ENCODE peak calls at places on chromosomes 2 and 18, in five cellular contexts. S is fibroblast of pulmonary artery, E is IMR-90, Y is upper lobe of right lung, P is left lung. Z is an unnamed sample.
A peak's percentile ranks its signal among the peaks of the same experiment; 100 is the strongest.

GRCh38 chr2:191721331-191721730 is 43.4 kb downstream of the NABP1 start:
- DNase-seq in S (no peak), E (no peak), Y (no peak), P (no peak), Z (no peak)

GRCh38 chr2:105055613-105056012 is 17.7 kb downstream of the MRPS9 start:
- DNase-seq in S (peak; percentile 63), E (no peak), Y (no peak), P (no peak), Z (no peak)

GRCh38 chr2:241878007-241878970 is 8.8 kb downstream of the RTP5 start:
- DNase-seq in S (peak; percentile 76), E (peak; percentile 54), Y (peak; percentile 83), P (no peak), Z (peak; percentile 83)

GRCh38 chr2:232422051-232422450 is 15.4 kb downstream of the ALPG start:
- DNase-seq in S (no peak), E (no peak), Y (peak; percentile 38), P (no peak), Z (no peak)

GRCh38 chr2:222353998-222354397 is 55.2 kb upstream of the PAX3 start:
- DNase-seq in S (no peak), E (no peak), Y (no peak), P (no peak), Z (no peak)

GRCh38 chr2:76867854-76868253 is 654.3 kb downstream of the LRRTM4 start:
- DNase-seq in S (peak; percentile 88), E (peak; percentile 76), Y (no peak), P (no peak), Z (no peak)

GRCh38 chr2:104872866-104873688 is 19.2 kb downstream of the POU3F3 start:
- DNase-seq in S (peak; percentile 66), E (peak; percentile 37), Y (peak; percentile 80), P (peak; percentile 61), Z (peak; percentile 67)

GRCh38 chr2:206423147-206423546 is 20.2 kb upstream of the ADAM23 start:
- DNase-seq in S (peak; percentile 49), E (no peak), Y (no peak), P (no peak), Z (no peak)

GRCh38 chr2:67666386-67667053 is 269.4 kb downstream of the ETAA1 start:
- DNase-seq in S (no peak), E (peak; percentile 15), Y (no peak), P (no peak), Z (no peak)

GRCh38 chr2:236535024-236535423 is 34.6 kb upstream of the ACKR3 start:
- DNase-seq in S (peak; percentile 35), E (peak; percentile 8), Y (no peak), P (no peak), Z (no peak)

GRCh38 chr18:45757005-45757404 is 33.0 kb downstream of the SLC14A1 start:
- DNase-seq in S (no peak), E (no peak), Y (no peak), P (no peak), Z (no peak)

GRCh38 chr2:126887506-126887905 is 11.2 kb upstream of the TEX51 start:
- DNase-seq in S (no peak), E (no peak), Y (peak; percentile 42), P (no peak), Z (no peak)

GRCh38 chr2:25275575-25275965 is 66.2 kb downstream of the DNMT3A start:
- DNase-seq in S (no peak), E (no peak), Y (no peak), P (no peak), Z (no peak)

GRCh38 chr2:27189989-27190388 is 21.9 kb upstream of the ATRAID start:
- DNase-seq in S (no peak), E (no peak), Y (no peak), P (no peak), Z (no peak)

GRCh38 chr2:13193900-13194299 is 477.2 kb downstream of the TRIB2 start:
- DNase-seq in S (peak; percentile 39), E (peak; percentile 16), Y (no peak), P (no peak), Z (no peak)

GRCh38 chr18:48106976-48107781 is 176.7 kb upstream of the SMAD2 start:
- DNase-seq in S (no peak), E (no peak), Y (no peak), P (no peak), Z (peak; percentile 69)

GRCh38 chr18:52343138-52343537 is 3.1 kb downstream of the DCC start:
- DNase-seq in S (peak; percentile 1), E (peak; percentile 2), Y (no peak), P (no peak), Z (no peak)

GRCh38 chr2:95299961-95300360 is 2.8 kb downstream of the KCNIP3 start:
- DNase-seq in S (no peak), E (no peak), Y (no peak), P (no peak), Z (no peak)

GRCh38 chr18:30858562-30858961 is 184.0 kb downstream of the DSC3 start:
- DNase-seq in S (no peak), E (no peak), Y (no peak), P (no peak), Z (no peak)

GRCh38 chr18:36737321-36737720 is 91.5 kb downstream of the TPGS2 start:
- DNase-seq in S (no peak), E (no peak), Y (no peak), P (no peak), Z (no peak)

GRCh38 chr2:80054339-80054675 is 250.2 kb downstream of the LRRTM1 start:
- DNase-seq in S (no peak), E (peak; percentile 26), Y (no peak), P (peak; percentile 40), Z (no peak)

GRCh38 chr2:199118701-199119241 is 339.0 kb downstream of the SATB2 start:
- DNase-seq in S (no peak), E (no peak), Y (no peak), P (no peak), Z (no peak)

GRCh38 chr2:134711622-134712125 is 7.1 kb downstream of the TMEM163 start:
- DNase-seq in S (no peak), E (no peak), Y (no peak), P (no peak), Z (no peak)

GRCh38 chr2:232502901-232503791 is 15.5 kb upstream of the ECEL1 start:
- DNase-seq in S (peak; percentile 38), E (peak; percentile 45), Y (no peak), P (no peak), Z (no peak)

GRCh38 chr2:236546561-236546961 is 23.1 kb upstream of the ACKR3 start:
- DNase-seq in S (no peak), E (no peak), Y (no peak), P (no peak), Z (no peak)

GRCh38 chr2:189521686-189522434 is 58.7 kb downstream of the SLC40A1 start:
- DNase-seq in S (no peak), E (peak; percentile 56), Y (no peak), P (no peak), Z (no peak)

GRCh38 chr2:12606472-12607000 is 110.2 kb upstream of the TRIB2 start:
- DNase-seq in S (peak; percentile 67), E (peak; percentile 66), Y (no peak), P (no peak), Z (no peak)

GRCh38 chr18:3585656-3586509 is 135.9 kb downstream of the TGIF1 start:
- DNase-seq in S (peak; percentile 90), E (peak; percentile 78), Y (peak; percentile 89), P (peak; percentile 83), Z (peak; percentile 90)
- H3K4me3 ChIP-seq in S (no peak overlapping the region), E (no peak overlapping the region), Y (no peak overlapping the region), P (no peak overlapping the region), Z (no peak overlapping the region)

GRCh38 chr2:46814160-46814559 is 101.4 kb downstream of the MCFD2 start:
- DNase-seq in S (peak; percentile 98), E (peak; percentile 84), Y (no peak), P (peak; percentile 76), Z (peak; percentile 45)
- H3K4me3 ChIP-seq in S (no peak overlapping the region), E (no peak overlapping the region), Y (no peak overlapping the region), P (no peak overlapping the region), Z (no peak overlapping the region)

GRCh38 chr2:203240491-203240890 is 1.7 kb downstream of the CYP20A1 start:
- DNase-seq in S (no peak), E (no peak), Y (no peak), P (no peak), Z (no peak)
- H3K4me3 ChIP-seq in S (peak overlapping the region; percentile 79), E (no peak overlapping the region), Y (peak overlapping the region; percentile 82), P (peak overlapping the region; percentile 87), Z (no peak overlapping the region)

GRCh38 chr2:148877403-148877740 is 2.3 kb downstream of the KIF5C start:
- DNase-seq in S (no peak), E (no peak), Y (no peak), P (no peak), Z (no peak)
- H3K4me3 ChIP-seq in S (no peak overlapping the region), E (no peak overlapping the region), Y (no peak overlapping the region), P (no peak overlapping the region), Z (no peak overlapping the region)

DNA sequence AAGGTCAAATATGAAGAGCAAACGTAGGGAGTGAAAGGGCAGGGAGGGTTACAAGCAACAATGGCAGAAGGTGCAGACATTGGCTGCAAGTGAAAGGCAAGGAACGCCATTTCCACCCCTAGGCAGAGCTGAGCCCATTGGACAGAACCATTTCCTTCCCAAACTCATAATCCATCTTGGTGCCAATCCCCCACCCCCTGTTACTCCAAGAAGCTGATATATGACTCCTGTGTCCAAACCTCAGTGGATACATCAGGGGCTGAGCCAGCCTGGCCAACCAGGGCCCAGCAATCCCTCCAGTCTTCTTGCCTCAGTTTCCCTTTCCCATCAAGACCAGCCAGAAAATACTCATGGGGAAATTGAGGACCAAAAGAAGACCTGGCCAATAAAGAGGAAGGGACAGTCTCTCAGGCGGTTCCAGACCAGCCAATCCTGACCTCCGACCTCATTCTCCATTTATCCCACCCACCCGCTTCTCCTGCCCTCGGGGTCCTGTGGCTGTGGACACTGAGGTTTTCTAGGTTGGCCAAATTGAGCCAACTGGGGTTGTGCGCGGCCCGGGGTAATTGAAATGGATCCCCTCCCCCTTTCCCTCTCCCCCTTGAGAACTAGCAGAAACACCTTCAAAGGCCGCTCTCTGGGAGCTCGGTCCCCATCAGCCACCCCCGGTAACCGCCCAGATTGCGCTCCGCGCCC is 24.8 kb downstream of the TNS1 start:
- DNase-seq in S (no peak), E (no peak), Y (peak; percentile 32), P (no peak), Z (no peak)
- H3K4me3 ChIP-seq in S (no peak overlapping the region), E (no peak overlapping the region), Y (peak overlapping the region; percentile 60), P (peak overlapping the region; percentile 33), Z (no peak overlapping the region)

DNA sequence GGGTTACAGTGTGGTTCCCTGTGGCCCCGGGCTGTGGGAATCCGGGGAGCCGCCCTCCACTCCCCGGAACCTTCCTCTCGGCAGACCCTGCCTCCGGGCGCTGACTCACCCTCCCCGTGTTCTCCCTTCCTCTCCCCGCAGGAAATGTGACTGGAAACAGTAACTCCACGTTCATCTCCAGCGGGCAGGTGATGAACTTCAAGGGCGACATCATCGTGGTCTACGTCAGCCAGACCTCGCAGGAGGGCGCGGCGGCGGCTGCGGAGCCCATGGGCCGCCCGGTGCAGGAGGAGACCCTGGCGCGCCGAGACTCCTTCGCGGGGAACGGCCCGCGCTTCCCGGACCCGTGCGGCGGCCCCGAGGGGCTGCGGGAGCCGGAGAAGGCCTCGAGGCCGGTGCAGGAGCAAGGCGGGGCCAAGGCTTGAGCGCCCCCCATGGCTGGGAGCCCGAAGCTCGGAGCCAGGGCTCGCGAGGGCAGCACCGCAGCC is 59.5 kb downstream of the TNFRSF11A start:
- DNase-seq in S (peak; percentile 14), E (no peak), Y (no peak), P (no peak), Z (no peak)
- H3K4me3 ChIP-seq in S (peak overlapping the region; percentile 42), E (peak overlapping the region; percentile 20), Y (no peak overlapping the region), P (peak overlapping the region; percentile 20), Z (no peak overlapping the region)

Z was measured in mucosa of descending colon.